ENCODE peak calls at places on chromosome 15, in five cellular contexts. D, V, L, M and X are unnamed samples.

GRCh38 chr15:69988541-69989225 is 109.0 kb downstream of the TLE3 start:
- DNase-seq in D (no peak), V (no peak), L (no peak), M (no peak), X (no peak)

GRCh38 chr15:72155021-72155621 is 36.9 kb downstream of the SENP8 start:
- DNase-seq in D (peak; percentile 37), V (no peak), L (no peak), M (no peak), X (no peak)

GRCh38 chr15:98900382-98900781 is 107.2 kb downstream of the PGPEP1L start:
- DNase-seq in D (peak; percentile 76), V (no peak), L (no peak), M (no peak), X (no peak)

GRCh38 chr15:76065267-76065666 is 5.5 kb downstream of the TMEM266 start:
- DNase-seq in D (no peak), V (no peak), L (no peak), M (no peak), X (no peak)

GRCh38 chr15:67066041-67067021 is 929 bp downstream of the SMAD3 start:
- DNase-seq in D (no peak), V (no peak), L (peak; percentile 21), M (no peak), X (peak; percentile 54)

GRCh38 chr15:29043731-29044485 is 158.1 kb downstream of the APBA2 start:
- DNase-seq in D (no peak), V (no peak), L (no peak), M (no peak), X (no peak)

GRCh38 chr15:65027593-65027992 is 1.8 kb downstream of the MTFMT start:
- DNase-seq in D (no peak), V (no peak), L (no peak), M (no peak), X (no peak)

GRCh38 chr15:54917312-54917711 is 279.4 kb downstream of the RSL24D1 start:
- DNase-seq in D (no peak), V (no peak), L (no peak), M (no peak), X (no peak)

GRCh38 chr15:57150066-57150865 is 226.0 kb upstream of the CGNL1 start:
- DNase-seq in D (no peak), V (no peak), L (no peak), M (no peak), X (no peak)

GRCh38 chr15:76181705-76182107 is 121.9 kb downstream of the TMEM266 start:
- DNase-seq in D (no peak), V (peak; percentile 49), L (no peak), M (no peak), X (peak; percentile 76)

GRCh38 chr15:53000412-53000811 is 210.3 kb upstream of the ONECUT1 start:
- DNase-seq in D (no peak), V (no peak), L (peak; percentile 7), M (no peak), X (no peak)

GRCh38 chr15:93200448-93201226 is 111.6 kb upstream of the RGMA start:
- DNase-seq in D (no peak), V (no peak), L (no peak), M (no peak), X (no peak)

GRCh38 chr15:63818191-63818590 is 15.6 kb downstream of the HERC1 start:
- DNase-seq in D (no peak), V (no peak), L (no peak), M (no peak), X (no peak)

GRCh38 chr15:94230886-94231727 is at the start of gene MCTP2:
- DNase-seq in D (peak; percentile 66), V (peak; percentile 81), L (peak; percentile 38), M (peak; percentile 80), X (peak; percentile 74)

GRCh38 chr15:69812881-69813280 is 284.8 kb downstream of the TLE3 start:
- DNase-seq in D (no peak), V (no peak), L (no peak), M (peak; percentile 6), X (no peak)

GRCh38 chr15:62495670-62496328 is 330.7 kb upstream of the C2CD4B start:
- DNase-seq in D (peak; percentile 96), V (no peak), L (no peak), M (no peak), X (no peak)

GRCh38 chr15:62962101-62962995 is 80.2 kb upstream of the TPM1 start:
- DNase-seq in D (peak; percentile 57), V (no peak), L (no peak), M (no peak), X (no peak)

GRCh38 chr15:25860885-25861866 is 2.0 kb downstream of the ATP10A start:
- DNase-seq in D (peak; percentile 78), V (no peak), L (no peak), M (no peak), X (no peak)

GRCh38 chr15:90598053-90598577 is 68.4 kb downstream of the CRTC3 start:
- DNase-seq in D (peak; percentile 6), V (peak; percentile 74), L (no peak), M (no peak), X (peak; percentile 71)

GRCh38 chr15:29821416-29822099 is 710 bp downstream of the TJP1 start:
- DNase-seq in D (peak; percentile 71), V (no peak), L (peak; percentile 53), M (peak; percentile 70), X (peak; percentile 62)

DNA sequence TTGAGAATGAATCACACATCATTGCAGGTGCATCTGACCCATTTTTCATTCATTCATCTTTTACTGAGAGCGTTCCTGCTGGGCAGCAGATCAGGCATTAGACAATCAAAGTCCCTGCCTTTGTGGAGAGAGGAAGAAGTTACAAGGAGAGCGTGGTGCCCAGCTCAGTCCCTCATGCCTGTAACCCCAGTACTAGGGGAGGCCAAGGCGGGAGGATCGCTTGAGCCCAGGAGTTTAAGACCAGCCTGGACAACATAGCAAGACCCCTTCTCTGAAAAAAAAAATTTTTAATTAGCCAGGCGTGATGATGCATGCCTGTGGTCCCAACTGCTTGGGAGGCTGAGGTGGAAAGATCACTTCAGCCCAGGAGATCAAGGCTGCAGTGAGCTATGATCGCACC is 35.0 kb upstream of the MEX3B start:
- DNase-seq in D (no peak), V (no peak), L (no peak), M (no peak), X (no peak)
- TF ChIP-seq CTCF in D (no peak), V (no peak), L (no peak), M (no peak), X (no peak)

GRCh38 chr15:97706059-97706458 is 254.4 kb upstream of the ARRDC4 start:
- DNase-seq in D (no peak), V (no peak), L (no peak), M (no peak), X (no peak)
- TF ChIP-seq CTCF in D (no peak), V (no peak), L (no peak), M (no peak), X (no peak)

GRCh38 chr15:51133140-51133630 is 38.5 kb upstream of the TNFAIP8L3 start:
- DNase-seq in D (no peak), V (no peak), L (no peak), M (no peak), X (no peak)
- TF ChIP-seq CTCF in D (no peak), V (no peak), L (no peak), M (no peak), X (no peak)

GRCh38 chr15:79592126-79592525 is 160.0 kb downstream of the MINAR1 start:
- DNase-seq in D (no peak), V (no peak), L (no peak), M (no peak), X (no peak)

GRCh38 chr15:79595995-79596622 is 164.0 kb downstream of the MINAR1 start:
- DNase-seq in D (peak; percentile 73), V (peak; percentile 34), L (peak; percentile 19), M (peak; percentile 95), X (peak; percentile 88)

GRCh38 chr15:79598639-79599038 is 166.5 kb downstream of the MINAR1 start:
- DNase-seq in D (no peak), V (no peak), L (no peak), M (no peak), X (no peak)

GRCh38 chr15:79595271-79595670 is 163.1 kb downstream of the MINAR1 start:
- DNase-seq in D (no peak), V (no peak), L (no peak), M (no peak), X (no peak)

DNA sequence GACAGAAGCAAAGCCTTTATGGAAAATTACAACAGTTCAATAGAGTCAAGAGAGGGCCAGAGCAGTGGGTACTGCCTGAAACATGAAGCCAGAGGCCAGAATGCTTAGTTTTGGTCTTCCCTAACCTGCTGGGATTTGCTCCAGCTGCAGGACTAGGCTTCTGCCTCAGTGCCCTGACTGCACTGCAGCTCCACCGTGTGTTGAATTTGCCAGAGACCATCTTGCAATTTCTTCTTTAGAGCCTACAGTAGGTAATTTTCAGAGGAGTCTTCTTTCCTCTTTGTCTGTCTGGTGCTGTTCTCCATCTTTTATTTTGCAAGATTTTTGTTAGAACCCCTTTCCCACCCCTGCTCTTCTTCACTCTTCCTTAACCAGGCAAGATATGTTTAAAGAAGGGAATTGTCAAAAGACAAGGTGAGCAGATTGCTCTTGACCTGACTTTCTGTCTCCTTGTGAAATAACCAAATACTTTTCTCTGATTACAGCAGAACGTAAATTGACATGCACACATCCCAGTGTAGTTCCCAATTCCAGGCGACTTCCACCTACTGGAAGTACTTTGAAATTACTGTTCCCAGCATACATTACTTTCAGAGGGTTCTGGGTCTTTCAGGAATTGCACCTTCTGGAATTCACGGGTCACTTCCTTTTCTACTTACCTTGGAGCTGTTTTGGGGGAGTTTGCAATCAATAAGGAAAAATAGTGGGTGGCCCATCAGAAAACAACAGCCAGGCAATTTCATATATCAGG is 161.2 kb downstream of the MINAR1 start:
- DNase-seq in D (peak; percentile 15), V (no peak), L (no peak), M (no peak), X (no peak)
- TF ChIP-seq CTCF in D (peak; percentile 55), V (peak; percentile 28), L (peak; percentile 35), M (peak; percentile 36), X (no peak)

GRCh38 chr15:48109212-48109611 is 11.6 kb upstream of the SLC24A5 start:
- DNase-seq in D (no peak), V (no peak), L (no peak), M (no peak), X (no peak)

GRCh38 chr15:48109856-48110531 is 10.8 kb upstream of the SLC24A5 start:
- DNase-seq in D (no peak), V (no peak), L (no peak), M (no peak), X (no peak)

GRCh38 chr15:48112242-48112641 is 8.5 kb upstream of the SLC24A5 start:
- DNase-seq in D (peak; percentile 8), V (no peak), L (no peak), M (peak; percentile 0), X (peak; percentile 8)
- TF ChIP-seq CTCF in D (peak; percentile 41), V (peak; percentile 54), L (peak; percentile 55), M (peak; percentile 8), X (peak; percentile 25)

DNA sequence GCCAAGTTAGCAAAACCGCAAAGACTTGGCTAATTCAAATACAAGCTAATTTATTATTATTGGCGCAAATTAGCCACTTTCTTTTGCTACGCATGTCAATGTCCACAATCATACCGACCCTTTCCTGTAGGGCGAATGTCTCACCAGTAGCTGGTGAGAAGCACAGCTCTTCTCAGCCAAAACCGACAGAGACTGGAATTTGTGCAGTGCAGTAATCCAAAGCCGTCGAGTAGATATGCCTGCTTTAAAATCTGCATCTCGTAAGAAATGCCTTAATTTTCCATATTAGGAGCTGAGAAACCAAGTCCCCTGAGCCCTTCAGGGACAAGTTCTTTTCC is 614 bp upstream of the MINDY2 start:
- DNase-seq in D (peak; percentile 89), V (no peak), L (no peak), M (no peak), X (peak; percentile 63)
- TF ChIP-seq CTCF in D (peak; percentile 43), V (no peak), L (no peak), M (no peak), X (no peak)